ENCODE peak calls at places on chromosomes 4 and X, in five cellular contexts. One of them, this sample, is unnamed.

GRCh38 chrX:82666355-82666754 is 841.7 kb upstream of the POU3F4 start:
- DNase-seq in astrocyte of the spinal cord: peak; percentile 1
- DNase-seq in OCI-LY7: peak; percentile 3
- DNase-seq in PC-3: no peak
- DNase-seq in CD4-positive, alpha-beta T cell: no peak
- DNase-seq in this sample: no peak

GRCh38 chr4:27154706-27155105 is 294.1 kb downstream of the STIM2 start:
- DNase-seq in astrocyte of the spinal cord: peak; percentile 90
- DNase-seq in OCI-LY7: no peak
- DNase-seq in PC-3: peak; percentile 79
- DNase-seq in CD4-positive, alpha-beta T cell: no peak
- DNase-seq in this sample: no peak

GRCh38 chr4:10619220-10619619 is 65.3 kb downstream of the CLNK start:
- DNase-seq in astrocyte of the spinal cord: peak; percentile 88
- DNase-seq in OCI-LY7: no peak
- DNase-seq in PC-3: peak; percentile 39
- DNase-seq in CD4-positive, alpha-beta T cell: no peak
- DNase-seq in this sample: no peak

GRCh38 chr4:7390366-7390765 is 44.4 kb downstream of the PSAPL1 start:
- DNase-seq in astrocyte of the spinal cord: no peak
- DNase-seq in OCI-LY7: no peak
- DNase-seq in PC-3: no peak
- DNase-seq in CD4-positive, alpha-beta T cell: no peak
- DNase-seq in this sample: no peak

GRCh38 chr4:21655100-21655499 is 293.5 kb downstream of the KCNIP4 start:
- DNase-seq in astrocyte of the spinal cord: no peak
- DNase-seq in OCI-LY7: no peak
- DNase-seq in PC-3: no peak
- DNase-seq in CD4-positive, alpha-beta T cell: no peak
- DNase-seq in this sample: no peak

GRCh38 chr4:173259310-173259709 is 74.8 kb downstream of the HMGB2 start:
- DNase-seq in astrocyte of the spinal cord: no peak
- DNase-seq in OCI-LY7: no peak
- DNase-seq in PC-3: no peak
- DNase-seq in CD4-positive, alpha-beta T cell: no peak
- DNase-seq in this sample: no peak

GRCh38 chr4:17958185-17958584 is 63.4 kb downstream of the LCORL start:
- DNase-seq in astrocyte of the spinal cord: no peak
- DNase-seq in OCI-LY7: no peak
- DNase-seq in PC-3: no peak
- DNase-seq in CD4-positive, alpha-beta T cell: no peak
- DNase-seq in this sample: no peak

GRCh38 chrX:129777218-129777768 is 2.5 kb upstream of the SASH3 start:
- DNase-seq in astrocyte of the spinal cord: no peak
- DNase-seq in OCI-LY7: peak; percentile 84
- DNase-seq in PC-3: peak; percentile 61
- DNase-seq in CD4-positive, alpha-beta T cell: peak; percentile 73
- DNase-seq in this sample: no peak

GRCh38 chr4:74395633-74396032 is 30.7 kb downstream of the EREG start:
- DNase-seq in astrocyte of the spinal cord: peak; percentile 50
- DNase-seq in OCI-LY7: no peak
- DNase-seq in PC-3: no peak
- DNase-seq in CD4-positive, alpha-beta T cell: no peak
- DNase-seq in this sample: no peak

GRCh38 chr4:121380448-121381147 is at the start of gene QRFPR:
- DNase-seq in astrocyte of the spinal cord: peak; percentile 9
- DNase-seq in OCI-LY7: no peak
- DNase-seq in PC-3: no peak
- DNase-seq in CD4-positive, alpha-beta T cell: no peak
- DNase-seq in this sample: peak; percentile 13

GRCh38 chrX:132071260-132071659 is 48.2 kb downstream of the STK26 start:
- DNase-seq in astrocyte of the spinal cord: peak; percentile 18
- DNase-seq in OCI-LY7: peak; percentile 9
- DNase-seq in PC-3: peak; percentile 37
- DNase-seq in CD4-positive, alpha-beta T cell: no peak
- DNase-seq in this sample: no peak

GRCh38 chr4:144399927-144400326 is 246.0 kb upstream of the HHIP start:
- DNase-seq in astrocyte of the spinal cord: peak; percentile 96
- DNase-seq in OCI-LY7: no peak
- DNase-seq in PC-3: peak; percentile 93
- DNase-seq in CD4-positive, alpha-beta T cell: no peak
- DNase-seq in this sample: no peak

GRCh38 chr4:7649741-7650531 is 215.2 kb upstream of the PSAPL1 start:
- DNase-seq in astrocyte of the spinal cord: peak; percentile 89
- DNase-seq in OCI-LY7: peak; percentile 67
- DNase-seq in PC-3: peak; percentile 84
- DNase-seq in CD4-positive, alpha-beta T cell: peak; percentile 25
- DNase-seq in this sample: no peak

GRCh38 chrX:7062912-7063311 is 84.6 kb upstream of the STS start:
- DNase-seq in astrocyte of the spinal cord: no peak
- DNase-seq in OCI-LY7: no peak
- DNase-seq in PC-3: no peak
- DNase-seq in CD4-positive, alpha-beta T cell: no peak
- DNase-seq in this sample: no peak

GRCh38 chr4:119835511-119835910 is 206.9 kb upstream of the PDE5A start:
- DNase-seq in astrocyte of the spinal cord: peak; percentile 35
- DNase-seq in OCI-LY7: no peak
- DNase-seq in PC-3: no peak
- DNase-seq in CD4-positive, alpha-beta T cell: no peak
- DNase-seq in this sample: no peak

GRCh38 chr4:24488399-24489164 is 95.8 kb downstream of the DHX15 start:
- DNase-seq in astrocyte of the spinal cord: peak; percentile 60
- DNase-seq in OCI-LY7: peak; percentile 62
- DNase-seq in PC-3: peak; percentile 75
- DNase-seq in CD4-positive, alpha-beta T cell: peak; percentile 37
- DNase-seq in this sample: peak; percentile 89

GRCh38 chr4:85824166-85824945 is 349.4 kb downstream of the ARHGAP24 start:
- DNase-seq in astrocyte of the spinal cord: peak; percentile 6
- DNase-seq in OCI-LY7: no peak
- DNase-seq in PC-3: no peak
- DNase-seq in CD4-positive, alpha-beta T cell: no peak
- DNase-seq in this sample: no peak

GRCh38 chr4:119942806-119943205 is 123.8 kb downstream of the MAD2L1 start:
- DNase-seq in astrocyte of the spinal cord: no peak
- DNase-seq in OCI-LY7: no peak
- DNase-seq in PC-3: no peak
- DNase-seq in CD4-positive, alpha-beta T cell: no peak
- DNase-seq in this sample: no peak

GRCh38 chr4:18441676-18442075 is 420.1 kb upstream of the LCORL start:
- DNase-seq in astrocyte of the spinal cord: no peak
- DNase-seq in OCI-LY7: no peak
- DNase-seq in PC-3: no peak
- DNase-seq in CD4-positive, alpha-beta T cell: no peak
- DNase-seq in this sample: no peak

GRCh38 chr4:110634320-110635154 is 11.7 kb upstream of the PITX2 start:
- DNase-seq in astrocyte of the spinal cord: no peak
- DNase-seq in OCI-LY7: no peak
- DNase-seq in PC-3: no peak
- DNase-seq in CD4-positive, alpha-beta T cell: no peak
- DNase-seq in this sample: no peak

GRCh38 chr4:2929469-2929868 is 33.7 kb downstream of the NOP14 start:
- DNase-seq in astrocyte of the spinal cord: no peak
- DNase-seq in OCI-LY7: no peak
- DNase-seq in PC-3: no peak
- DNase-seq in CD4-positive, alpha-beta T cell: no peak
- DNase-seq in this sample: no peak

GRCh38 chr4:101271516-101271915 is 75.8 kb downstream of the PPP3CA start:
- DNase-seq in astrocyte of the spinal cord: no peak
- DNase-seq in OCI-LY7: no peak
- DNase-seq in PC-3: peak; percentile 51
- DNase-seq in CD4-positive, alpha-beta T cell: no peak
- DNase-seq in this sample: no peak

GRCh38 chr4:74456056-74456744 is 11.3 kb downstream of the AREG start:
- DNase-seq in astrocyte of the spinal cord: no peak
- DNase-seq in OCI-LY7: no peak
- DNase-seq in PC-3: peak; percentile 54
- DNase-seq in CD4-positive, alpha-beta T cell: no peak
- DNase-seq in this sample: no peak

GRCh38 chrX:74338852-74339251 is 34.9 kb downstream of the ZCCHC13 start:
- DNase-seq in astrocyte of the spinal cord: no peak
- DNase-seq in OCI-LY7: no peak
- DNase-seq in PC-3: no peak
- DNase-seq in CD4-positive, alpha-beta T cell: no peak
- DNase-seq in this sample: no peak

GRCh38 chrX:74343327-74343969 is 39.5 kb downstream of the ZCCHC13 start:
- DNase-seq in astrocyte of the spinal cord: no peak
- DNase-seq in OCI-LY7: no peak
- DNase-seq in PC-3: no peak
- DNase-seq in CD4-positive, alpha-beta T cell: no peak
- DNase-seq in this sample: no peak

GRCh38 chrX:74349387-74349786 is 45.4 kb downstream of the ZCCHC13 start:
- DNase-seq in astrocyte of the spinal cord: peak; percentile 77
- DNase-seq in OCI-LY7: no peak
- DNase-seq in PC-3: peak; percentile 69
- DNase-seq in CD4-positive, alpha-beta T cell: no peak
- DNase-seq in this sample: no peak

GRCh38 chrX:74346124-74346523 is 42.1 kb downstream of the ZCCHC13 start:
- DNase-seq in astrocyte of the spinal cord: no peak
- DNase-seq in OCI-LY7: no peak
- DNase-seq in PC-3: no peak
- DNase-seq in CD4-positive, alpha-beta T cell: no peak
- DNase-seq in this sample: no peak

DNA sequence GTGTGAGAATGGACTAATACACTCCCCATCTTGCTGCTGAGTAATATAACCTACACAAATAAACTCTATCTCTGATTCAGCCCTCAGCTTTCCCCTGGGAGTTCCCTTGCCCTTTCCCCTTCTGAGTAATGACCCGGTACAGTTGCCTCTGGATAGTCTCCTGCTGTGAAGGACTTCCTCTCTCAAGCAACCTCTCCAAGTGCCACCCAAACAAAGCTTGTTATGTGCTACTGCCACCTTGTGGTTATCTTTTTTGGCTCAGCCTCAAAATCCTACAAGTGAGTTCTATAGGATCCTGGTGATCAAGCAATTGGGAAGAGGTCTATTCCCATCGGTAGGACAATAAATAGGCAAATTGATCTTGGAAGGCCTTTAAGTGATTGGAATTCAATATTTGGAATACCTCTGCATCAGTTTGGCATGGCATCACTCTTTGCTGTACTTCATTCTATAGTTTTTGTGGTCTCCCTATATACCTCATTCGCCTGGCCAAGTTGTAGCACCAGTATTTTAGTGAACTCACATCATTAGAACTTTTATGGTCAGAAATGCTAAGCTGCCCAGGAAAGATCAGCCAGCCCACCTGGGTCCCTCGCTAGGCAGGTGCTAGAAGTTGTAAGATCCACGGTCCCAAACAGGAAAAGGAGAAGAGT is 40.1 kb downstream of the ZCCHC13 start:
- DNase-seq in astrocyte of the spinal cord: peak; percentile 96
- DNase-seq in OCI-LY7: peak; percentile 64
- DNase-seq in PC-3: peak; percentile 96
- DNase-seq in CD4-positive, alpha-beta T cell: peak; percentile 16
- DNase-seq in this sample: peak; percentile 56
- TF ChIP-seq CTCF in astrocyte of the spinal cord: peak; percentile 50
- TF ChIP-seq CTCF in OCI-LY7: peak; percentile 77
- TF ChIP-seq CTCF in PC-3: peak; percentile 79
- TF ChIP-seq CTCF in CD4-positive, alpha-beta T cell: peak; percentile 52
- TF ChIP-seq CTCF in this sample: peak; percentile 75

GRCh38 chr4:127985989-127986388 is 20.8 kb downstream of the ABHD18 start:
- DNase-seq in astrocyte of the spinal cord: no peak
- DNase-seq in OCI-LY7: no peak
- DNase-seq in PC-3: no peak
- DNase-seq in CD4-positive, alpha-beta T cell: no peak
- DNase-seq in this sample: no peak
- TF ChIP-seq CTCF in astrocyte of the spinal cord: no peak
- TF ChIP-seq CTCF in OCI-LY7: no peak
- TF ChIP-seq CTCF in PC-3: peak; percentile 51
- TF ChIP-seq CTCF in CD4-positive, alpha-beta T cell: no peak
- TF ChIP-seq CTCF in this sample: no peak

DNA sequence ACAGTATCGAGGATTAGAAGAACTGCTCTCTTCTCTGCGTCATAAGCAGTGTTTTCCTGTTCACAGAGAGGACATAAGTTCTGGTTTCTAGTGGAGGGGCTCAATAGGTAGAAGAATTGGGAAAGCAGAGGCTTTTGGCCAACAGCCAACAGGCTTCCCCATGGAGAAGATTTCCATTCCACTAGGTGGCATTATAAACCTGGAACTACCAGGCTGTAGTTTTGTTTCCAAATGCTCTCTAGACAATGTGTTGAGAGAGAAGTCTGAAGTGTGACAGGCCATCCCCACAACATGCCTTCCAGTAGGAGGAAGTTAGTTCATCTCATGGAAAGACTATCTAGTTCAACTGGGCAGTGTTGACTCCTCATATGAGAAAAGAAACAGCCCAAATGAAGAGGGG is 63.8 kb upstream of the ANXA10 start:
- DNase-seq in astrocyte of the spinal cord: no peak
- DNase-seq in OCI-LY7: no peak
- DNase-seq in PC-3: peak; percentile 63
- DNase-seq in CD4-positive, alpha-beta T cell: no peak
- DNase-seq in this sample: no peak
- TF ChIP-seq CTCF in astrocyte of the spinal cord: no peak
- TF ChIP-seq CTCF in OCI-LY7: no peak
- TF ChIP-seq CTCF in PC-3: peak; percentile 63
- TF ChIP-seq CTCF in CD4-positive, alpha-beta T cell: no peak
- TF ChIP-seq CTCF in this sample: no peak

GRCh38 chr4:181301735-181302380 is 941.3 kb upstream of the TENM3 start:
- DNase-seq in astrocyte of the spinal cord: peak; percentile 2
- DNase-seq in OCI-LY7: peak; percentile 74
- DNase-seq in PC-3: peak; percentile 33
- DNase-seq in CD4-positive, alpha-beta T cell: no peak
- DNase-seq in this sample: no peak
- TF ChIP-seq CTCF in astrocyte of the spinal cord: peak; percentile 46
- TF ChIP-seq CTCF in OCI-LY7: peak; percentile 92
- TF ChIP-seq CTCF in PC-3: peak; percentile 60
- TF ChIP-seq CTCF in CD4-positive, alpha-beta T cell: no peak
- TF ChIP-seq CTCF in this sample: peak; percentile 67

GRCh38 chr4:169618286-169618685 is 2.1 kb upstream of the CLCN3 start:
- DNase-seq in astrocyte of the spinal cord: peak; percentile 38
- DNase-seq in OCI-LY7: no peak
- DNase-seq in PC-3: peak; percentile 9
- DNase-seq in CD4-positive, alpha-beta T cell: no peak
- DNase-seq in this sample: no peak

GRCh38 chr4:169618986-169619385 is 1.4 kb upstream of the CLCN3 start:
- DNase-seq in astrocyte of the spinal cord: no peak
- DNase-seq in OCI-LY7: no peak
- DNase-seq in PC-3: no peak
- DNase-seq in CD4-positive, alpha-beta T cell: no peak
- DNase-seq in this sample: no peak

GRCh38 chr4:169620846-169621228 is 459 bp downstream of the CLCN3 start:
- DNase-seq in astrocyte of the spinal cord: peak; percentile 34
- DNase-seq in OCI-LY7: peak; percentile 41
- DNase-seq in PC-3: peak; percentile 10
- DNase-seq in CD4-positive, alpha-beta T cell: no peak
- DNase-seq in this sample: no peak

GRCh38 chr4:169619958-169620845 is at the start of gene CLCN3:
- DNase-seq in astrocyte of the spinal cord: peak; percentile 98
- DNase-seq in OCI-LY7: peak; percentile 98
- DNase-seq in PC-3: peak; percentile 98
- DNase-seq in CD4-positive, alpha-beta T cell: peak; percentile 81
- DNase-seq in this sample: peak; percentile 89

DNA sequence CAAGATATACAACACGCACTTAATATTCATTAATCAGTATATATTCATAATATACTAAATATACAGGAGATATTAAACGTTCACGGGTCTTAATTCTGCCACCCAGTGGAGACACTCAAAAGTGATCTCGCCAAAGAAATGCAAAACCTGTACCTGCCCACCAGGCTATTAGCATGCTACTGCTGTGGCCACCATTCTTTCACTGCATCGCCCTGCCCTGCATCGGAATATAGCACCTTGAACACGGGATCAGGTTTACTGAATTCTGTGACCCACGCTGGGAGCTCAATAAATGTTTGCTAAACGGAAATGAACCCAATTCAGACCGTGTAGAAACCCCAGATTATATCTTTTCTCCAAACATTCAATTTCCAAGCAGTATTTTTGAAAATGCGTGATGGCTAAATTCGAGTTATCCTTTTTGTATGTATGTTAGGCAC is 840 bp upstream of the CLCN3 start:
- DNase-seq in astrocyte of the spinal cord: peak; percentile 65
- DNase-seq in OCI-LY7: peak; percentile 85
- DNase-seq in PC-3: peak; percentile 72
- DNase-seq in CD4-positive, alpha-beta T cell: peak; percentile 40
- DNase-seq in this sample: no peak
- TF ChIP-seq CTCF in astrocyte of the spinal cord: peak; percentile 65
- TF ChIP-seq CTCF in OCI-LY7: peak; percentile 72
- TF ChIP-seq CTCF in PC-3: peak; percentile 48
- TF ChIP-seq CTCF in CD4-positive, alpha-beta T cell: peak; percentile 68
- TF ChIP-seq CTCF in this sample: peak; percentile 69